ENCODE peak calls at places on chromosomes 13 and 19, in eight cellular contexts. C is neuronal stem cell, J is psoas muscle, D is ovary, Q is cardiac muscle cell, T is neural progenitor cell, N is fibroblast of lung, F is H9. L is an unnamed sample.

GRCh38 chr19:47379398-47379938 is 30.4 kb downstream of the DHX34 start:
- DNase-seq in C (no peak), J (no peak), D (no peak), Q (no peak), T (no peak), N (no peak), F (no peak), L (no peak)

GRCh38 chr13:61664821-61665705 is 249.4 kb upstream of the PCDH20 start:
- DNase-seq in C (no peak), J (no peak), D (no peak), Q (peak; percentile 0), T (no peak), N (no peak), F (no peak), L (no peak)

GRCh38 chr19:4304509-4305252 is at the start of gene FSD1:
- DNase-seq in C (peak; percentile 80), J (no peak), D (no peak), Q (peak; percentile 71), T (peak; percentile 92), N (peak; percentile 42), F (peak; percentile 84), L (peak; percentile 86)

GRCh38 chr19:2607712-2608601 is 94.5 kb downstream of the GNG7 start:
- DNase-seq in C (no peak), J (no peak), D (no peak), Q (no peak), T (no peak), N (no peak), F (no peak), L (no peak)

GRCh38 chr13:112616586-112617381 is 28.8 kb upstream of the TUBGCP3 start:
- DNase-seq in C (no peak), J (no peak), D (no peak), Q (peak; percentile 62), T (peak; percentile 65), N (peak; percentile 47), F (peak; percentile 69), L (peak; percentile 53)

GRCh38 chr13:109331898-109332297 is 454.5 kb downstream of the IRS2 start:
- DNase-seq in C (no peak), J (no peak), D (no peak), Q (peak; percentile 81), T (no peak), N (peak; percentile 87), F (no peak), L (peak; percentile 33)

GRCh38 chr13:101567841-101568240 is 115.4 kb downstream of the ITGBL1 start:
- DNase-seq in C (no peak), J (no peak), D (no peak), Q (no peak), T (no peak), N (peak; percentile 37), F (no peak), L (peak; percentile 40)

GRCh38 chr13:30652746-30653145 is 35.0 kb downstream of the USPL1 start:
- DNase-seq in C (no peak), J (no peak), D (no peak), Q (no peak), T (no peak), N (peak; percentile 17), F (no peak), L (peak; percentile 50)

GRCh38 chr19:29771708-29772415 is 39.9 kb upstream of the CCNE1 start:
- DNase-seq in C (peak; percentile 38), J (peak; percentile 34), D (peak; percentile 15), Q (peak; percentile 62), T (peak; percentile 81), N (peak; percentile 45), F (peak; percentile 81), L (peak; percentile 65)

GRCh38 chr19:46009530-46010510 is 13.0 kb downstream of the PGLYRP1 start:
- DNase-seq in C (peak; percentile 77), J (peak; percentile 67), D (no peak), Q (peak; percentile 83), T (peak; percentile 79), N (peak; percentile 70), F (peak; percentile 86), L (peak; percentile 83)

GRCh38 chr13:92838786-92839185 is 387.8 kb upstream of the GPC6 start:
- DNase-seq in C (no peak), J (no peak), D (no peak), Q (peak; percentile 89), T (no peak), N (peak; percentile 97), F (no peak), L (no peak)

GRCh38 chr13:23500858-23501257 is 67.4 kb upstream of the SACS start:
- DNase-seq in C (no peak), J (no peak), D (no peak), Q (peak; percentile 73), T (no peak), N (peak; percentile 89), F (no peak), L (peak; percentile 14)

GRCh38 chr13:108195146-108195545 is 20.2 kb downstream of the LIG4 start:
- DNase-seq in C (no peak), J (no peak), D (no peak), Q (peak; percentile 2), T (no peak), N (peak; percentile 18), F (no peak), L (no peak)

GRCh38 chr13:94309997-94310842 is 169.3 kb downstream of the DCT start:
- DNase-seq in C (no peak), J (no peak), D (no peak), Q (peak; percentile 89), T (no peak), N (peak; percentile 73), F (no peak), L (peak; percentile 53)

GRCh38 chr13:97466782-97467181 is 32.8 kb downstream of the RAP2A start:
- DNase-seq in C (no peak), J (no peak), D (no peak), Q (no peak), T (no peak), N (no peak), F (no peak), L (no peak)

GRCh38 chr19:8321067-8321759 is at the start of the genes NDUFA7 and RPS28:
- DNase-seq in C (peak; percentile 97), J (peak; percentile 96), D (peak; percentile 96), Q (peak; percentile 97), T (peak; percentile 99), N (peak; percentile 96), F (peak; percentile 94), L (peak; percentile 96)

GRCh38 chr19:21580101-21580500 is 74.7 kb downstream of the ZNF429 start:
- DNase-seq in C (no peak), J (no peak), D (no peak), Q (no peak), T (no peak), N (no peak), F (no peak), L (no peak)

DNA sequence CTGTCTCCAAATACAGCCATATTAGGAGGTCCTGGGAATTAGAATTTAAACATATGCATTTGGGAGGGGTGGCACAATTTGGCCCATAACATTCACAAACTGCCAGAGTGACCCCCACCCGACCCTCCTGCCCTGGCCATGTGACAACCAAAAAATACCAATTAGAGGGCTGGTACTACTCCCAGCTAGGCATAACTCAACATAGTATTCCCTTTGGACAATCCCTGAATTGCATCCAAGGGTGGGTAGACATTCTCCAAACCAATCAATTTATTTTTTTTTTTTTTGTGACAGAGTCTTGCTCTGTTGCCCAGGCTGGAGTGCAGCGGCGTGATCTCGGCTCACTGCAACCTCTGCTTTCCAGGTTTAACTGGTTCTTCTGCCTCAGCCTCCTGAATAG is 29.8 kb downstream of the CLEC17A start:
- DNase-seq in C (no peak), J (no peak), D (no peak), Q (no peak), T (no peak), N (no peak), F (no peak), L (no peak)
- H3K4me1 ChIP-seq in C (no peaks in the 10 kb centered on the region), J (no peaks in the 10 kb centered on the region), D (no peaks in the 10 kb centered on the region), Q (no peaks in the 10 kb centered on the region), T (no peaks in the 10 kb centered on the region), N (no peaks in the 10 kb centered on the region), F (no peaks in the 10 kb centered on the region), L (no peaks in the 10 kb centered on the region)

GRCh38 chr13:46142692-46143238 is 37.9 kb upstream of the CPB2 start:
- DNase-seq in C (no peak), J (no peak), D (no peak), Q (no peak), T (peak; percentile 31), N (no peak), F (no peak), L (no peak)

GRCh38 chr13:46136688-46137087 is 31.9 kb upstream of the CPB2 start:
- DNase-seq in C (no peak), J (no peak), D (no peak), Q (no peak), T (no peak), N (no peak), F (no peak), L (no peak)

GRCh38 chr13:46137627-46138026 is 32.8 kb upstream of the CPB2 start:
- DNase-seq in C (no peak), J (no peak), D (no peak), Q (no peak), T (no peak), N (no peak), F (no peak), L (no peak)

GRCh38 chr13:46143239-46143701 is 38.4 kb upstream of the CPB2 start:
- DNase-seq in C (no peak), J (no peak), D (no peak), Q (no peak), T (no peak), N (no peak), F (no peak), L (no peak)

GRCh38 chr13:46140044-46140443 is 35.2 kb upstream of the CPB2 start:
- DNase-seq in C (no peak), J (no peak), D (no peak), Q (no peak), T (no peak), N (no peak), F (no peak), L (no peak)
- H3K27ac ChIP-seq in C (no peak overlapping the region), J (no peak overlapping the region), D (no peak overlapping the region), Q (no peak overlapping the region), T (no peak overlapping the region), N (no peak overlapping the region), F (no peak overlapping the region), L (no peak overlapping the region)

GRCh38 chr19:10848208-10848843 is at the start of gene C19orf38:
- DNase-seq in C (no peak), J (no peak), D (no peak), Q (peak; percentile 49), T (no peak), N (no peak), F (no peak), L (no peak)

GRCh38 chr19:10850631-10851030 is 2.4 kb downstream of the C19orf38 start:
- DNase-seq in C (no peak), J (no peak), D (no peak), Q (no peak), T (no peak), N (no peak), F (no peak), L (no peak)

GRCh38 chr19:10842788-10843187 is 5.4 kb upstream of the C19orf38 start:
- DNase-seq in C (no peak), J (no peak), D (no peak), Q (no peak), T (no peak), N (no peak), F (no peak), L (no peak)

GRCh38 chr19:10852098-10852800 is 4.0 kb downstream of the C19orf38 start:
- DNase-seq in C (no peak), J (no peak), D (no peak), Q (peak; percentile 45), T (no peak), N (peak; percentile 42), F (no peak), L (no peak)

GRCh38 chr19:10846500-10847202 is 1.6 kb upstream of the C19orf38 start:
- DNase-seq in C (no peak), J (no peak), D (no peak), Q (no peak), T (no peak), N (no peak), F (no peak), L (no peak)
- H3K4me1 ChIP-seq in C (no peaks in the 10 kb centered on the region), J (no peaks in the 10 kb centered on the region), D (no peaks in the 10 kb centered on the region), Q (no peaks in the 10 kb centered on the region), T (no peaks in the 10 kb centered on the region), N (no peaks in the 10 kb centered on the region), F (no peaks in the 10 kb centered on the region), L (no peaks in the 10 kb centered on the region)

GRCh38 chr13:111342716-111343115 is 22.3 kb downstream of the TEX29 start:
- DNase-seq in C (no peak), J (no peak), D (no peak), Q (no peak), T (no peak), N (no peak), F (peak; percentile 12), L (no peak)
- H3K27ac ChIP-seq in C (no peak overlapping the region), J (no peak overlapping the region), D (no peak overlapping the region), Q (no peak overlapping the region), T (no peak overlapping the region), N (no peak overlapping the region), F (no peak overlapping the region), L (no peak overlapping the region)

L was measured in A673.